ENCODE peak calls at places on chromosomes 7 and 10, in seven cellular contexts. A, C, Y, S, L, B and G are unnamed samples.

GRCh38 chr10:84994722-84995121 is 666.3 kb downstream of the CCSER2 start:
- DNase-seq in A (no peak), C (no peak), Y (no peak), S (no peak), L (no peak), B (no peak), G (no peak)

GRCh38 chr7:921071-921461 is 33.4 kb downstream of the ADAP1 start:
- DNase-seq in A (no peak), C (peak), Y (no peak), S (no peak), L (no peak), B (no peak), G (peak)

GRCh38 chr7:29304756-29305155 is 110.2 kb downstream of the CHN2 start:
- DNase-seq in A (no peak), C (no peak), Y (no peak), S (no peak), L (no peak), B (no peak), G (no peak)

GRCh38 chr7:48537561-48537960 is 366.3 kb downstream of the ABCA13 start:
- DNase-seq in A (no peak), C (no peak), Y (no peak), S (no peak), L (no peak), B (no peak), G (no peak)

GRCh38 chr7:82085116-82085515 is 315.3 kb upstream of the HGF start:
- DNase-seq in A (no peak), C (no peak), Y (no peak), S (no peak), L (no peak), B (no peak), G (no peak)

GRCh38 chr10:73641272-73642060 is at the start of gene MYOZ1:
- DNase-seq in A (no peak), C (peak), Y (peak), S (no peak), L (no peak), B (peak), G (no peak)

GRCh38 chr7:45975847-45976484 is 54.9 kb upstream of the IGFBP3 start:
- DNase-seq in A (no peak), C (no peak), Y (no peak), S (no peak), L (no peak), B (no peak), G (no peak)

GRCh38 chr7:134394046-134394445 is 64.9 kb downstream of the AKR1B1 start:
- DNase-seq in A (no peak), C (no peak), Y (no peak), S (no peak), L (no peak), B (no peak), G (no peak)

GRCh38 chr7:37344886-37345579 is 103.6 kb downstream of the ELMO1 start:
- DNase-seq in A (no peak), C (no peak), Y (no peak), S (no peak), L (no peak), B (no peak), G (no peak)

GRCh38 chr10:4291995-4292394 is 507.0 kb upstream of the KLF6 start:
- DNase-seq in A (no peak), C (peak), Y (no peak), S (no peak), L (no peak), B (no peak), G (no peak)

GRCh38 chr7:50953303-50953702 is 170.6 kb upstream of the GRB10 start:
- DNase-seq in A (no peak), C (no peak), Y (no peak), S (no peak), L (no peak), B (no peak), G (no peak)

GRCh38 chr7:152849128-152849527 is 89.6 kb downstream of the ACTR3B start:
- DNase-seq in A (no peak), C (no peak), Y (no peak), S (no peak), L (no peak), B (no peak), G (no peak)

GRCh38 chr7:23277359-23277989 is 21.7 kb upstream of the MALSU1 start:
- DNase-seq in A (no peak), C (no peak), Y (peak), S (peak), L (peak), B (peak), G (no peak)

GRCh38 chr10:131088619-131089018 is 222.9 kb downstream of the TCERG1L start:
- DNase-seq in A (no peak), C (no peak), Y (peak), S (peak), L (no peak), B (no peak), G (peak)

GRCh38 chr10:13018171-13018570 is 16.7 kb upstream of the CCDC3 start:
- DNase-seq in A (no peak), C (no peak), Y (no peak), S (no peak), L (no peak), B (no peak), G (no peak)

GRCh38 chr10:46040004-46040403 is 6.1 kb downstream of the MSMB start:
- DNase-seq in A (no peak), C (no peak), Y (no peak), S (no peak), L (no peak), B (no peak), G (no peak)

GRCh38 chr7:157797361-157797760 is 460.6 kb downstream of the DNAJB6 start:
- DNase-seq in A (no peak), C (peak), Y (no peak), S (no peak), L (no peak), B (no peak), G (no peak)

GRCh38 chr7:2172311-2173183 is 60.2 kb downstream of the MAD1L1 start:
- DNase-seq in A (no peak), C (no peak), Y (peak), S (no peak), L (no peak), B (peak), G (no peak)

GRCh38 chr7:146115665-146116451 is 743 bp upstream of the CNTNAP2 start:
- DNase-seq in A (no peak), C (peak), Y (peak), S (peak), L (peak), B (peak), G (peak)

GRCh38 chr7:43658718-43659548 is 70.4 kb downstream of the COA1 start:
- DNase-seq in A (no peak), C (no peak), Y (no peak), S (no peak), L (peak), B (no peak), G (no peak)

GRCh38 chr10:117186832-117187615 is 10.3 kb upstream of the KCNK18 start:
- DNase-seq in A (no peak), C (no peak), Y (no peak), S (no peak), L (no peak), B (no peak), G (no peak)

GRCh38 chr7:24920702-24921679 is 59.0 kb downstream of the OSBPL3 start:
- DNase-seq in A (no peak), C (no peak), Y (no peak), S (no peak), L (no peak), B (no peak), G (no peak)

GRCh38 chr7:132311747-132312146 is 264.5 kb downstream of the PLXNA4 start:
- DNase-seq in A (no peak), C (no peak), Y (no peak), S (no peak), L (no peak), B (no peak), G (no peak)

GRCh38 chr10:37707829-37708578 is 149.4 kb downstream of the ZNF248 start:
- DNase-seq in A (no peak), C (no peak), Y (peak), S (no peak), L (no peak), B (no peak), G (no peak)

GRCh38 chr7:50197547-50197946 is 104.5 kb upstream of the ZPBP start:
- DNase-seq in A (peak), C (no peak), Y (peak), S (no peak), L (peak), B (no peak), G (no peak)

GRCh38 chr10:97321032-97321806 is 2.1 kb downstream of the FRAT1 start:
- DNase-seq in A (no peak), C (peak), Y (peak), S (no peak), L (no peak), B (no peak), G (peak)

GRCh38 chr10:98340261-98340675 is 72.3 kb upstream of the LOXL4 start:
- DNase-seq in A (no peak), C (no peak), Y (no peak), S (no peak), L (no peak), B (no peak), G (no peak)

GRCh38 chr10:44949127-44949802 is 10.3 kb upstream of the RASSF4 start:
- DNase-seq in A (no peak), C (no peak), Y (no peak), S (no peak), L (no peak), B (no peak), G (no peak)

GRCh38 chr10:88062798-88063472 is 199.5 kb downstream of the PTEN start:
- DNase-seq in A (no peak), C (no peak), Y (no peak), S (no peak), L (no peak), B (no peak), G (no peak)

GRCh38 chr7:154440656-154441055 is 388.5 kb downstream of the DPP6 start:
- DNase-seq in A (no peak), C (no peak), Y (no peak), S (no peak), L (no peak), B (no peak), G (no peak)

GRCh38 chr7:157992511-157993160 is 595.0 kb downstream of the PTPRN2 start:
- DNase-seq in A (no peak), C (no peak), Y (peak), S (no peak), L (no peak), B (no peak), G (no peak)

GRCh38 chr10:130398090-130398994 is 262.2 kb downstream of the GLRX3 start:
- DNase-seq in A (no peak), C (no peak), Y (no peak), S (no peak), L (no peak), B (no peak), G (no peak)

GRCh38 chr10:128115356-128115755 is 10.9 kb downstream of the MKI67 start:
- DNase-seq in A (no peak), C (no peak), Y (no peak), S (no peak), L (no peak), B (no peak), G (no peak)